ENCODE peak calls at places on chromosomes 16 and 17, in nine cellular contexts. J is NCI-H1092; F is heart right ventricle; K is cardiac fibroblast; D is activated CD4-positive, alpha-beta T cell treated with anti-CD3 and anti-CD28 coated beads for 36 hours; V is NCI-H187; E is AG08395; U is stimulated activated CD8-positive, alpha-beta memory T cell treated with anti-CD3 and anti-CD28 coated beads, Interleukin-7, amount 100 ng/mL, for 1 hour; Y is HEK293T. S is an unnamed sample.

GRCh38 chr17:27423651-27424050 is 32.6 kb upstream of the KSR1 start:
- DNase-seq in J (no peak), F (no peak), K (peak), D (no peak), V (no peak), E (no peak), U (no peak), Y (no peak), S (no peak)

GRCh38 chr16:65745-66144 is 6.7 kb downstream of the RHBDF1 start:
- DNase-seq in J (peak), F (peak), K (peak), D (peak), V (peak), E (peak), U (peak), Y (peak), S (peak)

GRCh38 chr16:85393674-85394510 is 219.2 kb upstream of the GSE1 start:
- DNase-seq in J (no peak), F (peak), K (peak), D (peak), V (no peak), E (peak), U (peak), Y (peak), S (peak)

GRCh38 chr16:21116148-21116693 is 34.4 kb downstream of the DNAH3 start:
- DNase-seq in J (no peak), F (no peak), K (peak), D (peak), V (no peak), E (no peak), U (no peak), Y (no peak), S (no peak)

GRCh38 chr17:48439875-48440505 is 10.0 kb upstream of the SKAP1 start:
- DNase-seq in J (no peak), F (no peak), K (no peak), D (peak), V (no peak), E (no peak), U (no peak), Y (no peak), S (no peak)

GRCh38 chr17:49590874-49591273 is 15.2 kb downstream of the NXPH3 start:
- DNase-seq in J (no peak), F (no peak), K (no peak), D (no peak), V (no peak), E (no peak), U (no peak), Y (no peak), S (no peak)

GRCh38 chr16:1244881-1245280 is 4.4 kb downstream of the TPSAB1 start:
- DNase-seq in J (no peak), F (no peak), K (no peak), D (peak), V (no peak), E (no peak), U (no peak), Y (no peak), S (no peak)

GRCh38 chr17:66727634-66728570 is 107.0 kb upstream of the CACNG5 start:
- DNase-seq in J (peak), F (peak), K (peak), D (peak), V (no peak), E (peak), U (no peak), Y (peak), S (peak)

GRCh38 chr16:57720142-57720575 is 15.4 kb upstream of the KATNB1 start:
- DNase-seq in J (peak), F (peak), K (peak), D (peak), V (no peak), E (peak), U (no peak), Y (peak), S (peak)